ENCODE peak calls at places on chromosomes 5 and 9, in five cellular contexts. T is stimulated activated CD4-positive, alpha-beta T cell treated with anti-CD3 and anti-CD28 coated beads, Interleukin-15, amount 100 ng/mL, for 24 hours; J is NB4; Q is tibial nerve; W is NCI-H1417 treated with DMSO at 0.1 percent for 48 hours. I is an unnamed sample.

GRCh38 chr5:157286761-157287211 is 20.9 kb downstream of the CYFIP2 start:
- DNase-seq in T (no peak), J (no peak), Q (no peak), W (no peak), I (no peak)

GRCh38 chr5:153551537-153552079 is 61.1 kb downstream of the GRIA1 start:
- DNase-seq in T (no peak), J (no peak), Q (no peak), W (no peak), I (peak; percentile 5)

GRCh38 chr9:94827584-94828304 is 101.2 kb downstream of the AOPEP start:
- DNase-seq in T (no peak), J (no peak), Q (no peak), W (no peak), I (no peak)

GRCh38 chr9:87836951-87837715 is 45.5 kb upstream of the SPATA31E1 start:
- DNase-seq in T (no peak), J (no peak), Q (no peak), W (no peak), I (no peak)

GRCh38 chr9:77839459-77840140 is 191.5 kb upstream of the GNA14 start:
- DNase-seq in T (no peak), J (no peak), Q (no peak), W (no peak), I (no peak)

GRCh38 chr5:42057254-42057690 is 132.2 kb downstream of the FBXO4 start:
- DNase-seq in T (peak; percentile 61), J (peak; percentile 60), Q (no peak), W (no peak), I (peak; percentile 82)

GRCh38 chr9:123411636-123412035 is 55.6 kb downstream of the CRB2 start:
- DNase-seq in T (no peak), J (no peak), Q (no peak), W (no peak), I (no peak)

GRCh38 chr5:154811239-154811638 is 39.2 kb downstream of the FAXDC2 start:
- DNase-seq in T (no peak), J (no peak), Q (no peak), W (no peak), I (no peak)

GRCh38 chr9:122118343-122119165 is 25.4 kb upstream of the TTLL11 start:
- DNase-seq in T (no peak), J (no peak), Q (no peak), W (no peak), I (no peak)

GRCh38 chr5:140219068-140219971 is 44.3 kb downstream of the CYSTM1 start:
- DNase-seq in T (no peak), J (no peak), Q (no peak), W (no peak), I (no peak)

GRCh38 chr9:113302792-113303418 is at the start of gene RNF183:
- DNase-seq in T (no peak), J (no peak), Q (no peak), W (no peak), I (no peak)

GRCh38 chr5:139422307-139422893 is 16.9 kb downstream of the DNAJC18 start:
- DNase-seq in T (peak; percentile 54), J (peak; percentile 77), Q (no peak), W (peak; percentile 27), I (peak; percentile 88)

GRCh38 chr9:37521111-37521510 is 35.4 kb downstream of the POLR1E start:
- DNase-seq in T (no peak), J (no peak), Q (no peak), W (no peak), I (no peak)

GRCh38 chr5:164336906-164337305 is 831.5 kb downstream of the MAT2B start:
- DNase-seq in T (no peak), J (no peak), Q (no peak), W (no peak), I (no peak)

GRCh38 chr5:133873936-133874585 is 94.4 kb downstream of the C5orf15 start:
- DNase-seq in T (peak; percentile 37), J (no peak), Q (no peak), W (no peak), I (no peak)

GRCh38 chr9:111815200-111816070 is 20.7 kb upstream of the SHOC1 start:
- DNase-seq in T (no peak), J (no peak), Q (no peak), W (no peak), I (no peak)

GRCh38 chr5:158272409-158272808 is 413.5 kb upstream of the CLINT1 start:
- DNase-seq in T (no peak), J (no peak), Q (no peak), W (no peak), I (no peak)

GRCh38 chr5:133894143-133894542 is 74.3 kb downstream of the C5orf15 start:
- DNase-seq in T (no peak), J (no peak), Q (no peak), W (no peak), I (no peak)

GRCh38 chr5:148569948-148570347 is 84.4 kb downstream of the HTR4 start:
- DNase-seq in T (no peak), J (no peak), Q (no peak), W (no peak), I (peak; percentile 4)

I was measured in OCI-M1.